ENCODE peak calls at places on chromosome 6, in eight cellular contexts. L is SJSA1, C is heart right ventricle, X is OCI-LY7, D is SHP77 treated with DMSO at 0.1 percent for 48 hours, G is kidney tubule cell, K is GM06990, Y is mammary epithelial cell. M is an unnamed sample.
A peak's percentile ranks its signal among the peaks of the same experiment; 100 is the strongest.

GRCh38 chr6:3209114-3210023 is 18.1 kb downstream of the TUBB2B start:
- DNase-seq in L (peak; percentile 82), C (no peak), X (peak; percentile 42), D (peak; percentile 91), G (peak; percentile 96), K (peak; percentile 69), Y (peak; percentile 99), M (peak; percentile 97)

GRCh38 chr6:27237089-27237723 is 10.3 kb upstream of the PRSS16 start:
- DNase-seq in L (no peak), C (no peak), X (peak; percentile 6), D (no peak), G (peak; percentile 86), K (peak; percentile 72), Y (peak; percentile 71), M (peak; percentile 36)

GRCh38 chr6:168956884-168957730 is 296.5 kb downstream of the THBS2 start:
- DNase-seq in L (peak; percentile 57), C (peak; percentile 59), X (peak; percentile 49), D (peak; percentile 32), G (peak; percentile 72), K (no peak), Y (peak; percentile 64), M (peak; percentile 78)

GRCh38 chr6:56534680-56535419 is 107.8 kb downstream of the DST start:
- DNase-seq in L (no peak), C (no peak), X (no peak), D (no peak), G (no peak), K (no peak), Y (no peak), M (no peak)

GRCh38 chr6:2970753-2971419 is 481 bp downstream of the SERPINB6 start:
- DNase-seq in L (peak; percentile 60), C (peak; percentile 85), X (no peak), D (no peak), G (peak; percentile 61), K (no peak), Y (peak; percentile 52), M (peak; percentile 51)

GRCh38 chr6:35977308-35977707 is 47.1 kb downstream of the SLC26A8 start:
- DNase-seq in L (no peak), C (no peak), X (no peak), D (no peak), G (no peak), K (no peak), Y (no peak), M (no peak)

GRCh38 chr6:52333840-52334200 is 28.1 kb upstream of the PAQR8 start:
- DNase-seq in L (no peak), C (no peak), X (no peak), D (no peak), G (no peak), K (no peak), Y (peak; percentile 9), M (no peak)

GRCh38 chr6:101226677-101227135 is 166.8 kb upstream of the GRIK2 start:
- DNase-seq in L (peak; percentile 4), C (no peak), X (peak; percentile 23), D (no peak), G (peak; percentile 52), K (no peak), Y (peak; percentile 31), M (peak; percentile 31)

GRCh38 chr6:82750570-82750969 is 315.1 kb downstream of the UBE3D start:
- DNase-seq in L (peak; percentile 82), C (no peak), X (no peak), D (no peak), G (no peak), K (no peak), Y (no peak), M (peak; percentile 38)

GRCh38 chr6:161137320-161137719 is 136.5 kb downstream of the AGPAT4 start:
- DNase-seq in L (no peak), C (no peak), X (no peak), D (no peak), G (no peak), K (no peak), Y (no peak), M (no peak)

GRCh38 chr6:44096615-44097014 is 30.6 kb downstream of the MRPL14 start:
- DNase-seq in L (peak; percentile 38), C (peak; percentile 67), X (peak; percentile 85), D (no peak), G (peak; percentile 79), K (peak; percentile 32), Y (peak; percentile 61), M (peak; percentile 70)

GRCh38 chr6:144334150-144334708 is 49.1 kb downstream of the UTRN start:
- DNase-seq in L (no peak), C (no peak), X (peak; percentile 68), D (no peak), G (peak; percentile 37), K (peak; percentile 70), Y (no peak), M (no peak)

GRCh38 chr6:169978615-169979161 is 227.3 kb downstream of the ERMARD start:
- DNase-seq in L (no peak), C (no peak), X (no peak), D (no peak), G (no peak), K (no peak), Y (peak; percentile 92), M (peak; percentile 23)

GRCh38 chr6:94636780-94637385 is 940.5 kb upstream of the MANEA start:
- DNase-seq in L (no peak), C (no peak), X (peak; percentile 1), D (peak; percentile 39), G (peak; percentile 3), K (no peak), Y (peak; percentile 32), M (no peak)

GRCh38 chr6:87745966-87746721 is 44.1 kb upstream of the AKIRIN2 start:
- DNase-seq in L (no peak), C (no peak), X (no peak), D (no peak), G (no peak), K (no peak), Y (no peak), M (no peak)

M was measured in fibroblast of villous mesenchyme.